ENCODE peak calls at places on chromosomes 1 and 21, in ten cellular contexts. One of them, this sample, is unnamed.

GRCh38 chr1:94296018-94296417 is 58.6 kb upstream of the ARHGAP29 start:
- DNase-seq in HS-27A: no peak
- DNase-seq in stimulated activated CD4-positive, alpha-beta T cell treated with anti-CD3 and anti-CD28 coated beads, Interleukin-1b, Interleukin-23, amount 100 ng/mL, for 4 hours: no peak
- DNase-seq in NCI-H1092 treated with DMSO at 0.1 percent for 48 hours: no peak
- DNase-seq in astrocyte of the spinal cord: peak; percentile 76
- DNase-seq in right cardiac atrium: no peak
- DNase-seq in fibroblast of lung: peak; percentile 78
- DNase-seq in HCEC 1CT: peak; percentile 83
- DNase-seq in LoVo: no peak
- DNase-seq in C1 segment of cervical spinal cord: no peak
- DNase-seq in this sample: no peak

GRCh38 chr1:224300346-224300745 is 29.6 kb downstream of the NVL start:
- DNase-seq in HS-27A: peak; percentile 34
- DNase-seq in stimulated activated CD4-positive, alpha-beta T cell treated with anti-CD3 and anti-CD28 coated beads, Interleukin-1b, Interleukin-23, amount 100 ng/mL, for 4 hours: no peak
- DNase-seq in NCI-H1092 treated with DMSO at 0.1 percent for 48 hours: no peak
- DNase-seq in astrocyte of the spinal cord: peak; percentile 83
- DNase-seq in right cardiac atrium: no peak
- DNase-seq in fibroblast of lung: peak; percentile 88
- DNase-seq in HCEC 1CT: peak; percentile 91
- DNase-seq in LoVo: no peak
- DNase-seq in C1 segment of cervical spinal cord: no peak
- DNase-seq in this sample: peak; percentile 85

GRCh38 chr1:19450811-19451564 is 34.4 kb downstream of the CAPZB start:
- DNase-seq in HS-27A: peak; percentile 78
- DNase-seq in stimulated activated CD4-positive, alpha-beta T cell treated with anti-CD3 and anti-CD28 coated beads, Interleukin-1b, Interleukin-23, amount 100 ng/mL, for 4 hours: no peak
- DNase-seq in NCI-H1092 treated with DMSO at 0.1 percent for 48 hours: no peak
- DNase-seq in astrocyte of the spinal cord: peak; percentile 96
- DNase-seq in right cardiac atrium: no peak
- DNase-seq in fibroblast of lung: peak; percentile 97
- DNase-seq in HCEC 1CT: peak; percentile 96
- DNase-seq in LoVo: peak; percentile 49
- DNase-seq in C1 segment of cervical spinal cord: no peak
- DNase-seq in this sample: peak; percentile 67

GRCh38 chr1:240732390-240732789 is 120.4 kb upstream of the GREM2 start:
- DNase-seq in HS-27A: no peak
- DNase-seq in stimulated activated CD4-positive, alpha-beta T cell treated with anti-CD3 and anti-CD28 coated beads, Interleukin-1b, Interleukin-23, amount 100 ng/mL, for 4 hours: no peak
- DNase-seq in NCI-H1092 treated with DMSO at 0.1 percent for 48 hours: peak; percentile 83
- DNase-seq in astrocyte of the spinal cord: peak; percentile 68
- DNase-seq in right cardiac atrium: no peak
- DNase-seq in fibroblast of lung: peak; percentile 77
- DNase-seq in HCEC 1CT: peak; percentile 59
- DNase-seq in LoVo: peak; percentile 70
- DNase-seq in C1 segment of cervical spinal cord: no peak
- DNase-seq in this sample: peak; percentile 81

GRCh38 chr1:87956072-87956471 is 627.4 kb downstream of the LMO4 start:
- DNase-seq in HS-27A: peak; percentile 99
- DNase-seq in stimulated activated CD4-positive, alpha-beta T cell treated with anti-CD3 and anti-CD28 coated beads, Interleukin-1b, Interleukin-23, amount 100 ng/mL, for 4 hours: no peak
- DNase-seq in NCI-H1092 treated with DMSO at 0.1 percent for 48 hours: no peak
- DNase-seq in astrocyte of the spinal cord: peak; percentile 97
- DNase-seq in right cardiac atrium: peak; percentile 50
- DNase-seq in fibroblast of lung: peak; percentile 90
- DNase-seq in HCEC 1CT: peak; percentile 97
- DNase-seq in LoVo: peak; percentile 32
- DNase-seq in C1 segment of cervical spinal cord: no peak
- DNase-seq in this sample: peak; percentile 76

GRCh38 chr1:27601771-27602509 is 2.0 kb downstream of the AHDC1 start:
- DNase-seq in HS-27A: no peak
- DNase-seq in stimulated activated CD4-positive, alpha-beta T cell treated with anti-CD3 and anti-CD28 coated beads, Interleukin-1b, Interleukin-23, amount 100 ng/mL, for 4 hours: no peak
- DNase-seq in NCI-H1092 treated with DMSO at 0.1 percent for 48 hours: peak; percentile 40
- DNase-seq in astrocyte of the spinal cord: no peak
- DNase-seq in right cardiac atrium: peak; percentile 54
- DNase-seq in fibroblast of lung: no peak
- DNase-seq in HCEC 1CT: no peak
- DNase-seq in LoVo: no peak
- DNase-seq in C1 segment of cervical spinal cord: peak; percentile 75
- DNase-seq in this sample: no peak

GRCh38 chr1:6212193-6212959 is 6.5 kb downstream of the RNF207 start:
- DNase-seq in HS-27A: no peak
- DNase-seq in stimulated activated CD4-positive, alpha-beta T cell treated with anti-CD3 and anti-CD28 coated beads, Interleukin-1b, Interleukin-23, amount 100 ng/mL, for 4 hours: no peak
- DNase-seq in NCI-H1092 treated with DMSO at 0.1 percent for 48 hours: no peak
- DNase-seq in astrocyte of the spinal cord: no peak
- DNase-seq in right cardiac atrium: no peak
- DNase-seq in fibroblast of lung: no peak
- DNase-seq in HCEC 1CT: no peak
- DNase-seq in LoVo: no peak
- DNase-seq in C1 segment of cervical spinal cord: no peak
- DNase-seq in this sample: no peak

GRCh38 chr21:46117586-46118304 is 19.8 kb downstream of the COL6A2 start:
- DNase-seq in HS-27A: no peak
- DNase-seq in stimulated activated CD4-positive, alpha-beta T cell treated with anti-CD3 and anti-CD28 coated beads, Interleukin-1b, Interleukin-23, amount 100 ng/mL, for 4 hours: no peak
- DNase-seq in NCI-H1092 treated with DMSO at 0.1 percent for 48 hours: no peak
- DNase-seq in astrocyte of the spinal cord: no peak
- DNase-seq in right cardiac atrium: no peak
- DNase-seq in fibroblast of lung: no peak
- DNase-seq in HCEC 1CT: no peak
- DNase-seq in LoVo: no peak
- DNase-seq in C1 segment of cervical spinal cord: no peak
- DNase-seq in this sample: no peak

GRCh38 chr1:219535021-219535420 is 77.9 kb downstream of the ZC3H11B start:
- DNase-seq in HS-27A: no peak
- DNase-seq in stimulated activated CD4-positive, alpha-beta T cell treated with anti-CD3 and anti-CD28 coated beads, Interleukin-1b, Interleukin-23, amount 100 ng/mL, for 4 hours: no peak
- DNase-seq in NCI-H1092 treated with DMSO at 0.1 percent for 48 hours: no peak
- DNase-seq in astrocyte of the spinal cord: no peak
- DNase-seq in right cardiac atrium: no peak
- DNase-seq in fibroblast of lung: no peak
- DNase-seq in HCEC 1CT: no peak
- DNase-seq in LoVo: no peak
- DNase-seq in C1 segment of cervical spinal cord: no peak
- DNase-seq in this sample: no peak

GRCh38 chr1:86069757-86070145 is 86.8 kb downstream of the COL24A1 start:
- DNase-seq in HS-27A: no peak
- DNase-seq in stimulated activated CD4-positive, alpha-beta T cell treated with anti-CD3 and anti-CD28 coated beads, Interleukin-1b, Interleukin-23, amount 100 ng/mL, for 4 hours: no peak
- DNase-seq in NCI-H1092 treated with DMSO at 0.1 percent for 48 hours: no peak
- DNase-seq in astrocyte of the spinal cord: peak; percentile 16
- DNase-seq in right cardiac atrium: no peak
- DNase-seq in fibroblast of lung: peak; percentile 58
- DNase-seq in HCEC 1CT: no peak
- DNase-seq in LoVo: no peak
- DNase-seq in C1 segment of cervical spinal cord: no peak
- DNase-seq in this sample: no peak

GRCh38 chr1:184866991-184867788 is 107.1 kb downstream of the NIBAN1 start:
- DNase-seq in HS-27A: no peak
- DNase-seq in stimulated activated CD4-positive, alpha-beta T cell treated with anti-CD3 and anti-CD28 coated beads, Interleukin-1b, Interleukin-23, amount 100 ng/mL, for 4 hours: peak; percentile 16
- DNase-seq in NCI-H1092 treated with DMSO at 0.1 percent for 48 hours: no peak
- DNase-seq in astrocyte of the spinal cord: peak; percentile 98
- DNase-seq in right cardiac atrium: no peak
- DNase-seq in fibroblast of lung: peak; percentile 98
- DNase-seq in HCEC 1CT: peak; percentile 96
- DNase-seq in LoVo: peak; percentile 2
- DNase-seq in C1 segment of cervical spinal cord: no peak
- DNase-seq in this sample: no peak

GRCh38 chr1:156543066-156543465 is 29.3 kb downstream of the IQGAP3 start:
- DNase-seq in HS-27A: no peak
- DNase-seq in stimulated activated CD4-positive, alpha-beta T cell treated with anti-CD3 and anti-CD28 coated beads, Interleukin-1b, Interleukin-23, amount 100 ng/mL, for 4 hours: no peak
- DNase-seq in NCI-H1092 treated with DMSO at 0.1 percent for 48 hours: no peak
- DNase-seq in astrocyte of the spinal cord: no peak
- DNase-seq in right cardiac atrium: no peak
- DNase-seq in fibroblast of lung: no peak
- DNase-seq in HCEC 1CT: no peak
- DNase-seq in LoVo: no peak
- DNase-seq in C1 segment of cervical spinal cord: no peak
- DNase-seq in this sample: no peak

GRCh38 chr1:232435746-232436145 is 194.2 kb downstream of the SIPA1L2 start:
- DNase-seq in HS-27A: no peak
- DNase-seq in stimulated activated CD4-positive, alpha-beta T cell treated with anti-CD3 and anti-CD28 coated beads, Interleukin-1b, Interleukin-23, amount 100 ng/mL, for 4 hours: no peak
- DNase-seq in NCI-H1092 treated with DMSO at 0.1 percent for 48 hours: no peak
- DNase-seq in astrocyte of the spinal cord: peak; percentile 54
- DNase-seq in right cardiac atrium: no peak
- DNase-seq in fibroblast of lung: peak; percentile 79
- DNase-seq in HCEC 1CT: no peak
- DNase-seq in LoVo: no peak
- DNase-seq in C1 segment of cervical spinal cord: no peak
- DNase-seq in this sample: no peak

GRCh38 chr21:45534591-45535331 is 7.5 kb downstream of the SLC19A1 start:
- DNase-seq in HS-27A: no peak
- DNase-seq in stimulated activated CD4-positive, alpha-beta T cell treated with anti-CD3 and anti-CD28 coated beads, Interleukin-1b, Interleukin-23, amount 100 ng/mL, for 4 hours: no peak
- DNase-seq in NCI-H1092 treated with DMSO at 0.1 percent for 48 hours: peak; percentile 72
- DNase-seq in astrocyte of the spinal cord: no peak
- DNase-seq in right cardiac atrium: peak; percentile 73
- DNase-seq in fibroblast of lung: peak; percentile 32
- DNase-seq in HCEC 1CT: no peak
- DNase-seq in LoVo: no peak
- DNase-seq in C1 segment of cervical spinal cord: no peak
- DNase-seq in this sample: no peak

GRCh38 chr1:114314098-114314497 is 160.4 kb upstream of the SYT6 start:
- DNase-seq in HS-27A: peak; percentile 12
- DNase-seq in stimulated activated CD4-positive, alpha-beta T cell treated with anti-CD3 and anti-CD28 coated beads, Interleukin-1b, Interleukin-23, amount 100 ng/mL, for 4 hours: no peak
- DNase-seq in NCI-H1092 treated with DMSO at 0.1 percent for 48 hours: no peak
- DNase-seq in astrocyte of the spinal cord: peak; percentile 58
- DNase-seq in right cardiac atrium: no peak
- DNase-seq in fibroblast of lung: no peak
- DNase-seq in HCEC 1CT: no peak
- DNase-seq in LoVo: no peak
- DNase-seq in C1 segment of cervical spinal cord: no peak
- DNase-seq in this sample: no peak

GRCh38 chr21:41578083-41578482 is 70.1 kb upstream of the TMPRSS2 start:
- DNase-seq in HS-27A: no peak
- DNase-seq in stimulated activated CD4-positive, alpha-beta T cell treated with anti-CD3 and anti-CD28 coated beads, Interleukin-1b, Interleukin-23, amount 100 ng/mL, for 4 hours: no peak
- DNase-seq in NCI-H1092 treated with DMSO at 0.1 percent for 48 hours: no peak
- DNase-seq in astrocyte of the spinal cord: no peak
- DNase-seq in right cardiac atrium: no peak
- DNase-seq in fibroblast of lung: no peak
- DNase-seq in HCEC 1CT: no peak
- DNase-seq in LoVo: no peak
- DNase-seq in C1 segment of cervical spinal cord: no peak
- DNase-seq in this sample: no peak

GRCh38 chr1:63323866-63324778 is 1.8 kb downstream of the FOXD3 start:
- DNase-seq in HS-27A: no peak
- DNase-seq in stimulated activated CD4-positive, alpha-beta T cell treated with anti-CD3 and anti-CD28 coated beads, Interleukin-1b, Interleukin-23, amount 100 ng/mL, for 4 hours: no peak
- DNase-seq in NCI-H1092 treated with DMSO at 0.1 percent for 48 hours: peak; percentile 37
- DNase-seq in astrocyte of the spinal cord: no peak
- DNase-seq in right cardiac atrium: no peak
- DNase-seq in fibroblast of lung: no peak
- DNase-seq in HCEC 1CT: no peak
- DNase-seq in LoVo: no peak
- DNase-seq in C1 segment of cervical spinal cord: no peak
- DNase-seq in this sample: no peak

GRCh38 chr1:247747616-247748015 is 325 bp downstream of the OR14A2 start:
- DNase-seq in HS-27A: no peak
- DNase-seq in stimulated activated CD4-positive, alpha-beta T cell treated with anti-CD3 and anti-CD28 coated beads, Interleukin-1b, Interleukin-23, amount 100 ng/mL, for 4 hours: no peak
- DNase-seq in NCI-H1092 treated with DMSO at 0.1 percent for 48 hours: no peak
- DNase-seq in astrocyte of the spinal cord: peak; percentile 76
- DNase-seq in right cardiac atrium: no peak
- DNase-seq in fibroblast of lung: no peak
- DNase-seq in HCEC 1CT: peak; percentile 72
- DNase-seq in LoVo: no peak
- DNase-seq in C1 segment of cervical spinal cord: no peak
- DNase-seq in this sample: no peak

GRCh38 chr1:110580244-110580643 is 25.9 kb downstream of the KCNA2 start:
- DNase-seq in HS-27A: no peak
- DNase-seq in stimulated activated CD4-positive, alpha-beta T cell treated with anti-CD3 and anti-CD28 coated beads, Interleukin-1b, Interleukin-23, amount 100 ng/mL, for 4 hours: no peak
- DNase-seq in NCI-H1092 treated with DMSO at 0.1 percent for 48 hours: peak; percentile 34
- DNase-seq in astrocyte of the spinal cord: no peak
- DNase-seq in right cardiac atrium: no peak
- DNase-seq in fibroblast of lung: no peak
- DNase-seq in HCEC 1CT: no peak
- DNase-seq in LoVo: no peak
- DNase-seq in C1 segment of cervical spinal cord: no peak
- DNase-seq in this sample: no peak

GRCh38 chr21:15121655-15122120 is 56.9 kb upstream of the NRIP1 start:
- DNase-seq in HS-27A: no peak
- DNase-seq in stimulated activated CD4-positive, alpha-beta T cell treated with anti-CD3 and anti-CD28 coated beads, Interleukin-1b, Interleukin-23, amount 100 ng/mL, for 4 hours: no peak
- DNase-seq in NCI-H1092 treated with DMSO at 0.1 percent for 48 hours: peak; percentile 56
- DNase-seq in astrocyte of the spinal cord: peak; percentile 71
- DNase-seq in right cardiac atrium: peak; percentile 55
- DNase-seq in fibroblast of lung: peak; percentile 72
- DNase-seq in HCEC 1CT: no peak
- DNase-seq in LoVo: peak; percentile 9
- DNase-seq in C1 segment of cervical spinal cord: no peak
- DNase-seq in this sample: no peak

GRCh38 chr1:91201699-91202098 is 179.9 kb upstream of the ZNF644 start:
- DNase-seq in HS-27A: no peak
- DNase-seq in stimulated activated CD4-positive, alpha-beta T cell treated with anti-CD3 and anti-CD28 coated beads, Interleukin-1b, Interleukin-23, amount 100 ng/mL, for 4 hours: no peak
- DNase-seq in NCI-H1092 treated with DMSO at 0.1 percent for 48 hours: peak; percentile 11
- DNase-seq in astrocyte of the spinal cord: no peak
- DNase-seq in right cardiac atrium: no peak
- DNase-seq in fibroblast of lung: no peak
- DNase-seq in HCEC 1CT: no peak
- DNase-seq in LoVo: no peak
- DNase-seq in C1 segment of cervical spinal cord: no peak
- DNase-seq in this sample: no peak